ENCODE peak calls at places on chromosomes 12 and 14, in five cellular contexts. One of them, this sample, is unnamed.

GRCh38 chr14:95523818-95524448 is 7.5 kb upstream of the SYNE3 start:
- DNase-seq in body of pancreas: no peak
- DNase-seq in tibial nerve: no peak
- DNase-seq in left ventricle myocardium inferior: no peak
- DNase-seq in MM.1S: no peak
- DNase-seq in this sample: peak; percentile 74

GRCh38 chr14:104956290-104956890 is 21.8 kb downstream of the AHNAK2 start:
- DNase-seq in body of pancreas: no peak
- DNase-seq in tibial nerve: no peak
- DNase-seq in left ventricle myocardium inferior: peak; percentile 8
- DNase-seq in MM.1S: no peak
- DNase-seq in this sample: no peak

GRCh38 chr12:47896633-47897032 is 8.2 kb downstream of the VDR start:
- DNase-seq in body of pancreas: peak; percentile 34
- DNase-seq in tibial nerve: no peak
- DNase-seq in left ventricle myocardium inferior: no peak
- DNase-seq in MM.1S: no peak
- DNase-seq in this sample: no peak

GRCh38 chr14:65790185-65790815 is 377.8 kb downstream of the FUT8 start:
- DNase-seq in body of pancreas: no peak
- DNase-seq in tibial nerve: no peak
- DNase-seq in left ventricle myocardium inferior: no peak
- DNase-seq in MM.1S: no peak
- DNase-seq in this sample: no peak

GRCh38 chr14:41609704-41610183 is 3.1 kb downstream of the LRFN5 start:
- DNase-seq in body of pancreas: no peak
- DNase-seq in tibial nerve: no peak
- DNase-seq in left ventricle myocardium inferior: peak; percentile 38
- DNase-seq in MM.1S: no peak
- DNase-seq in this sample: peak; percentile 39

GRCh38 chr14:64812412-64812811 is 67.3 kb downstream of the SPTB start:
- DNase-seq in body of pancreas: peak; percentile 85
- DNase-seq in tibial nerve: no peak
- DNase-seq in left ventricle myocardium inferior: no peak
- DNase-seq in MM.1S: peak; percentile 78
- DNase-seq in this sample: no peak

GRCh38 chr12:49089831-49090773 is 4.5 kb downstream of the DHH start:
- DNase-seq in body of pancreas: peak; percentile 22
- DNase-seq in tibial nerve: no peak
- DNase-seq in left ventricle myocardium inferior: peak; percentile 39
- DNase-seq in MM.1S: peak; percentile 28
- DNase-seq in this sample: no peak

GRCh38 chr12:41966916-41967315 is 177.8 kb downstream of the GXYLT1 start:
- DNase-seq in body of pancreas: no peak
- DNase-seq in tibial nerve: no peak
- DNase-seq in left ventricle myocardium inferior: no peak
- DNase-seq in MM.1S: no peak
- DNase-seq in this sample: no peak

GRCh38 chr12:46259713-46260112 is 9.1 kb downstream of the SLC38A1 start:
- DNase-seq in body of pancreas: no peak
- DNase-seq in tibial nerve: no peak
- DNase-seq in left ventricle myocardium inferior: no peak
- DNase-seq in MM.1S: no peak
- DNase-seq in this sample: no peak

GRCh38 chr14:101125719-101126375 is 222.3 kb upstream of the RTL1 start:
- DNase-seq in body of pancreas: no peak
- DNase-seq in tibial nerve: no peak
- DNase-seq in left ventricle myocardium inferior: no peak
- DNase-seq in MM.1S: no peak
- DNase-seq in this sample: no peak

GRCh38 chr12:122097641-122098364 is 19.2 kb downstream of the MLXIP start:
- DNase-seq in body of pancreas: peak; percentile 99
- DNase-seq in tibial nerve: no peak
- DNase-seq in left ventricle myocardium inferior: peak; percentile 60
- DNase-seq in MM.1S: no peak
- DNase-seq in this sample: peak; percentile 57

GRCh38 chr12:3034067-3034750 is 43.0 kb upstream of the TSPAN9 start:
- DNase-seq in body of pancreas: peak; percentile 77
- DNase-seq in tibial nerve: peak; percentile 31
- DNase-seq in left ventricle myocardium inferior: peak; percentile 65
- DNase-seq in MM.1S: peak; percentile 47
- DNase-seq in this sample: peak; percentile 66

GRCh38 chr12:32895688-32896437 is 714 bp downstream of the PKP2 start:
- DNase-seq in body of pancreas: peak; percentile 33
- DNase-seq in tibial nerve: no peak
- DNase-seq in left ventricle myocardium inferior: peak; percentile 23
- DNase-seq in MM.1S: peak; percentile 74
- DNase-seq in this sample: peak; percentile 71

GRCh38 chr12:25719505-25719904 is 166.4 kb upstream of the LMNTD1 start:
- DNase-seq in body of pancreas: no peak
- DNase-seq in tibial nerve: no peak
- DNase-seq in left ventricle myocardium inferior: no peak
- DNase-seq in MM.1S: no peak
- DNase-seq in this sample: no peak

GRCh38 chr12:103326190-103326589 is 169.6 kb downstream of the C12orf42 start:
- DNase-seq in body of pancreas: no peak
- DNase-seq in tibial nerve: no peak
- DNase-seq in left ventricle myocardium inferior: no peak
- DNase-seq in MM.1S: peak; percentile 24
- DNase-seq in this sample: no peak

GRCh38 chr12:59808317-59808910 is 212.6 kb downstream of the SLC16A7 start:
- DNase-seq in body of pancreas: peak; percentile 25
- DNase-seq in tibial nerve: no peak
- DNase-seq in left ventricle myocardium inferior: no peak
- DNase-seq in MM.1S: peak; percentile 38
- DNase-seq in this sample: no peak

GRCh38 chr12:116143883-116144266 is 133.6 kb downstream of the MED13L start:
- DNase-seq in body of pancreas: no peak
- DNase-seq in tibial nerve: no peak
- DNase-seq in left ventricle myocardium inferior: no peak
- DNase-seq in MM.1S: no peak
- DNase-seq in this sample: no peak

GRCh38 chr12:104551313-104551931 is 94.7 kb downstream of the CHST11 start:
- DNase-seq in body of pancreas: no peak
- DNase-seq in tibial nerve: no peak
- DNase-seq in left ventricle myocardium inferior: no peak
- DNase-seq in MM.1S: no peak
- DNase-seq in this sample: no peak

GRCh38 chr14:63383776-63384367 is 65.1 kb upstream of the GPHB5 start:
- DNase-seq in body of pancreas: no peak
- DNase-seq in tibial nerve: no peak
- DNase-seq in left ventricle myocardium inferior: no peak
- DNase-seq in MM.1S: no peak
- DNase-seq in this sample: no peak

GRCh38 chr12:9241301-9241700 is 33.1 kb upstream of the PZP start:
- DNase-seq in body of pancreas: no peak
- DNase-seq in tibial nerve: no peak
- DNase-seq in left ventricle myocardium inferior: no peak
- DNase-seq in MM.1S: no peak
- DNase-seq in this sample: no peak

GRCh38 chr12:105214141-105214540 is 21.8 kb downstream of the APPL2 start:
- DNase-seq in body of pancreas: no peak
- DNase-seq in tibial nerve: no peak
- DNase-seq in left ventricle myocardium inferior: no peak
- DNase-seq in MM.1S: no peak
- DNase-seq in this sample: no peak

GRCh38 chr14:49865431-49865859 is 12.9 kb upstream of the NEMF start:
- DNase-seq in body of pancreas: peak; percentile 77
- DNase-seq in tibial nerve: peak; percentile 78
- DNase-seq in left ventricle myocardium inferior: peak; percentile 80
- DNase-seq in MM.1S: peak; percentile 44
- DNase-seq in this sample: peak; percentile 79

GRCh38 chr14:72457641-72458040 is 436.3 kb downstream of the DPF3 start:
- DNase-seq in body of pancreas: no peak
- DNase-seq in tibial nerve: no peak
- DNase-seq in left ventricle myocardium inferior: no peak
- DNase-seq in MM.1S: no peak
- DNase-seq in this sample: no peak

GRCh38 chr14:28952707-28953106 is 186.1 kb downstream of the FOXG1 start:
- DNase-seq in body of pancreas: no peak
- DNase-seq in tibial nerve: no peak
- DNase-seq in left ventricle myocardium inferior: no peak
- DNase-seq in MM.1S: no peak
- DNase-seq in this sample: no peak

GRCh38 chr14:70086685-70087379 is 101.9 kb downstream of the SLC8A3 start:
- DNase-seq in body of pancreas: peak; percentile 32
- DNase-seq in tibial nerve: no peak
- DNase-seq in left ventricle myocardium inferior: no peak
- DNase-seq in MM.1S: peak; percentile 6
- DNase-seq in this sample: no peak

GRCh38 chr12:46473634-46474201 is 101.1 kb upstream of the SLC38A2 start:
- DNase-seq in body of pancreas: peak; percentile 79
- DNase-seq in tibial nerve: peak; percentile 26
- DNase-seq in left ventricle myocardium inferior: peak; percentile 64
- DNase-seq in MM.1S: no peak
- DNase-seq in this sample: peak; percentile 77

GRCh38 chr14:95649230-95649629 is 37.0 kb upstream of the TCL1B start:
- DNase-seq in body of pancreas: no peak
- DNase-seq in tibial nerve: no peak
- DNase-seq in left ventricle myocardium inferior: no peak
- DNase-seq in MM.1S: no peak
- DNase-seq in this sample: no peak

GRCh38 chr12:94145231-94145979 is 3.0 kb upstream of the PLXNC1 start:
- DNase-seq in body of pancreas: no peak
- DNase-seq in tibial nerve: no peak
- DNase-seq in left ventricle myocardium inferior: no peak
- DNase-seq in MM.1S: peak; percentile 22
- DNase-seq in this sample: no peak

GRCh38 chr14:97444248-97444647 is 647.1 kb downstream of the VRK1 start:
- DNase-seq in body of pancreas: no peak
- DNase-seq in tibial nerve: no peak
- DNase-seq in left ventricle myocardium inferior: no peak
- DNase-seq in MM.1S: no peak
- DNase-seq in this sample: no peak
- TF ChIP-seq CTCF in body of pancreas: no peak
- TF ChIP-seq CTCF in tibial nerve: no peak
- TF ChIP-seq CTCF in left ventricle myocardium inferior: no peak
- TF ChIP-seq CTCF in MM.1S: no peak
- TF ChIP-seq CTCF in this sample: no peak

DNA sequence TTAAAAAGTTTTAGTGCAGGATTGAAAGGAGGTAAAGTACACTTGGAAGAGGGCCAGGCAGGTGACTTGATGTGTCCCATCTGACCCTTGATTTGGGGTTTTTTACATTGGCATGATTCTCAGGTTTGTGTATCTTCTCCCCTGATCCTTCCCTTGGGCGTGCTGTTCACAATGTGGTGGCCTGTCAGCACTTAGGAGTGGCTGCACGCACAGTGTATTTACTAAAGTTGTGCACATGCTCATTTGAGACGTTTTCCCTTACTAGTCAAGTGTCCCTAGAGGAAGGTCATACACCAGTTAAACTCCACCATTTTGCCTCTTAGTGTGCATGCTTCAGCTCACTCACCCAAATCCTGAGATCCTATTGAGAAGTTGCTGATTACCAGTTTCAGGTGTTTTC is 145.7 kb upstream of the PLEKHA5 start:
- DNase-seq in body of pancreas: no peak
- DNase-seq in tibial nerve: no peak
- DNase-seq in left ventricle myocardium inferior: no peak
- DNase-seq in MM.1S: no peak
- DNase-seq in this sample: no peak
- H3K4me1 ChIP-seq in body of pancreas: no peaks in the 10 kb centered on the region
- H3K4me1 ChIP-seq in tibial nerve: no peaks in the 10 kb centered on the region
- H3K4me1 ChIP-seq in left ventricle myocardium inferior: no peaks in the 10 kb centered on the region
- H3K4me1 ChIP-seq in MM.1S: peaks cover 19% of the 10 kb centered on the region
- H3K4me1 ChIP-seq in this sample: no peaks in the 10 kb centered on the region

GRCh38 chr14:58826845-58827686 is 189.3 kb downstream of the DACT1 start:
- DNase-seq in body of pancreas: no peak
- DNase-seq in tibial nerve: no peak
- DNase-seq in left ventricle myocardium inferior: no peak
- DNase-seq in MM.1S: no peak
- DNase-seq in this sample: no peak
- TF ChIP-seq CTCF in body of pancreas: peak; percentile 2
- TF ChIP-seq CTCF in tibial nerve: no peak
- TF ChIP-seq CTCF in left ventricle myocardium inferior: peak; percentile 27
- TF ChIP-seq CTCF in MM.1S: no peak
- TF ChIP-seq CTCF in this sample: peak; percentile 11

DNA sequence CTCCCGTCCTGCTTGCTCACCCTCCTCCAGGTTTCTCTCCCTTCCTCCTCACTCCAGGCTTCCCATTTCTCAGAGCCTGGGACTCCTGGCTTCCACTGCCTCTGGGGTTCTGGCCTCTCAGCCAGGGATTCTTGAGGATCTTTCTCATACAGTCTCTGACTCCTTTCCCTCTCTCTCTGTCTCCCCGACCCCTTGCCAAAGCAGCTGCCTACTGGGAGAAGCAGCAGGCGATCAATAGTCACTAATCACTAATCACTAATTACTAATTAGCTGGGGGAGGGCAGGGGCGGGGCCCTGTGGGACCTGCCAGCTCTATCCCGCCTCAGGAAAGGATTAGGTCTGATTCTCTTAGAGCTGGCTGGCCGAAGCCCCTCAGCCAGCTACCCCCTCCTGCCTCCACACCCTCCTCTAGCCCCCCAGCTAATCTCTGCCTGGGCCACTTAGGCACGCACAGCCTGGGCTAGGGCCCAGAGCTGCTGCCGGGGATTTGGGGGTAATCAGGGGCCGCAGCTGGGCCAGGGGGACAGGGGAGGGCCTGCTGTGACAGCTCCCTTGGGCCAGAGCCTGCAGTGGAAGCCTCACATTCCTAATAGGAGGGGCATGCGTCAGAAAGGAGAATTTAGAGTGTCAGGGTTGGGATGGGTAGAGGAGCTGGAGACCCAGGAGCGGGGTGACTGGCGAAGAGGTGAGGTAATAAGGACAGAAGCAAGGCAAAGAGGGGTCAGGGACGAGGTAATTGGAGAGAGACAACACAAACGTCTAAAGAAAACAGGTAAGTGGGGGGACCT is 2.8 kb downstream of the NXPH4 start:
- DNase-seq in body of pancreas: no peak
- DNase-seq in tibial nerve: no peak
- DNase-seq in left ventricle myocardium inferior: no peak
- DNase-seq in MM.1S: no peak
- DNase-seq in this sample: no peak
- H3K4me1 ChIP-seq in body of pancreas: peaks cover 30% of the 10 kb centered on the region
- H3K4me1 ChIP-seq in tibial nerve: peaks cover 23% of the 10 kb centered on the region
- H3K4me1 ChIP-seq in left ventricle myocardium inferior: peaks cover 31% of the 10 kb centered on the region
- H3K4me1 ChIP-seq in MM.1S: peaks cover 11% of the 10 kb centered on the region
- H3K4me1 ChIP-seq in this sample: no peaks in the 10 kb centered on the region